ENCODE peak calls at places on chromosomes 16 and 17, in six cellular contexts. M is A549, S is H1, Y is WTC11, N is endothelial cell of umbilical vein, V is K562. C is an unnamed sample.

GRCh38 chr17:30376621-30377452 is 1.9 kb upstream of the CPD start:
- DNase-seq in N (no peak), V (peak; percentile 25), M (no peak), Y (no peak), S (no peak), C (peak; percentile 88)

GRCh38 chr17:55768946-55769624 is 18.2 kb downstream of the PCTP start:
- DNase-seq in V (no peak), S (no peak), M (no peak), N (no peak), Y (no peak), C (no peak)

GRCh38 chr17:35537569-35538209 is at the start of gene SLFN12L:
- DNase-seq in S (no peak), M (no peak), V (peak; percentile 55), Y (no peak), N (peak; percentile 23), C (no peak)

GRCh38 chr17:52096056-52096455 is 62.5 kb downstream of the CA10 start:
- DNase-seq in Y (no peak), M (no peak), S (no peak), V (no peak), N (no peak), C (no peak)

GRCh38 chr16:549544-550263 is 10.5 kb upstream of the PRR35 start:
- DNase-seq in Y (peak; percentile 70), V (no peak), M (no peak), S (no peak), N (no peak), C (no peak)

GRCh38 chr17:78294776-78295175 is 63.3 kb downstream of the TMEM235 start:
- DNase-seq in Y (no peak), M (no peak), N (no peak), S (no peak), V (no peak), C (no peak)

GRCh38 chr16:49592507-49593422 is 219.2 kb downstream of the C16orf78 start:
- DNase-seq in Y (peak; percentile 72), M (peak; percentile 69), S (peak; percentile 49), V (peak; percentile 44), N (peak; percentile 33), C (peak; percentile 28)

GRCh38 chr17:76866774-76867577 is 1.2 kb upstream of the MGAT5B start:
- DNase-seq in S (no peak), V (no peak), Y (no peak), M (no peak), N (no peak), C (no peak)

GRCh38 chr16:73196670-73197069 is 148.7 kb upstream of the ZFHX3 start:
- DNase-seq in Y (peak; percentile 73), M (peak; percentile 80), N (peak; percentile 78), S (peak; percentile 51), V (peak; percentile 59), C (peak; percentile 70)

GRCh38 chr17:63277629-63278028 is 168.5 kb downstream of the CYB561 start:
- DNase-seq in M (no peak), Y (no peak), V (no peak), S (no peak), N (peak; percentile 49), C (no peak)

GRCh38 chr16:66845791-66846221 is 1.6 kb downstream of the CA7 start:
- DNase-seq in Y (no peak), S (no peak), M (no peak), V (no peak), N (no peak), C (no peak)

GRCh38 chr17:50297407-50297865 is 23.2 kb downstream of the TMEM92 start:
- DNase-seq in S (peak; percentile 50), V (peak; percentile 82), N (peak; percentile 56), Y (peak; percentile 91), M (peak; percentile 90), C (peak; percentile 75)

GRCh38 chr16:17544304-17544703 is 73.5 kb upstream of the XYLT1 start:
- DNase-seq in N (no peak), Y (no peak), S (no peak), M (no peak), V (no peak), C (no peak)

GRCh38 chr16:88128556-88128955 is 177.3 kb downstream of the BANP start:
- DNase-seq in S (no peak), M (no peak), V (no peak), Y (no peak), N (no peak), C (no peak)

GRCh38 chr17:35022536-35023063 is 40.9 kb downstream of the RFFL start:
- DNase-seq in S (no peak), Y (no peak), M (peak; percentile 74), N (peak; percentile 95), V (no peak), C (peak; percentile 24)

GRCh38 chr17:43449470-43450202 is 34.1 kb upstream of the DHX8 start:
- DNase-seq in M (peak; percentile 67), Y (no peak), V (no peak), N (no peak), S (no peak), C (peak; percentile 97)

GRCh38 chr16:28311413-28311812 is 19.1 kb downstream of the SBK1 start:
- DNase-seq in M (no peak), Y (no peak), N (no peak), V (no peak), S (no peak), C (no peak)

GRCh38 chr16:24151482-24151939 is 104.6 kb upstream of the CACNG3 start:
- DNase-seq in N (peak; percentile 88), Y (no peak), M (no peak), V (no peak), S (no peak), C (no peak)

GRCh38 chr17:35774499-35774898 is 13.8 kb downstream of the C17orf50 start:
- DNase-seq in M (no peak), V (no peak), Y (no peak), N (peak; percentile 60), S (no peak), C (no peak)

GRCh38 chr16:81608515-81609209 is 164.1 kb downstream of the CMIP start:
- DNase-seq in S (no peak), N (no peak), M (no peak), V (no peak), Y (no peak), C (no peak)

GRCh38 chr17:6105608-6106007 is 35.4 kb downstream of the WSCD1 start:
- DNase-seq in M (no peak), N (no peak), S (no peak), V (no peak), Y (no peak), C (no peak)

GRCh38 chr16:72677662-72678447 is 370.1 kb downstream of the ZFHX3 start:
- DNase-seq in M (no peak), V (no peak), Y (no peak), N (no peak), S (no peak), C (peak; percentile 87)

GRCh38 chr17:74749262-74750038 is 1.0 kb downstream of the NHERF1 start:
- DNase-seq in N (no peak), S (no peak), M (no peak), V (peak; percentile 34), Y (no peak), C (no peak)

GRCh38 chr17:29726721-29727252 is 104.1 kb upstream of the CORO6 start:
- DNase-seq in N (peak; percentile 96), V (peak; percentile 79), M (no peak), S (no peak), Y (no peak), C (no peak)

GRCh38 chr16:75758215-75758614 is 31.9 kb upstream of the CPHXL start:
- DNase-seq in N (no peak), Y (no peak), V (no peak), M (no peak), S (no peak), C (no peak)

GRCh38 chr16:85205747-85206471 is 93.6 kb upstream of the CIBAR2 start:
- DNase-seq in N (no peak), V (peak; percentile 53), S (no peak), Y (no peak), M (no peak), C (peak; percentile 47)

GRCh38 chr16:69867796-69868565 is 83.2 kb upstream of the CLEC18A start:
- DNase-seq in N (no peak), S (no peak), V (no peak), M (no peak), Y (no peak), C (no peak)

GRCh38 chr17:39599006-39599664 is 8.6 kb downstream of the NEUROD2 start:
- DNase-seq in V (no peak), M (no peak), N (no peak), S (no peak), Y (peak; percentile 42), C (no peak)

GRCh38 chr16:89426736-89427525 is 63.4 kb downstream of the ANKRD11 start:
- DNase-seq in M (no peak), S (no peak), V (no peak), Y (no peak), N (no peak), C (no peak)
- TF ChIP-seq JUN in M (no peak), S (no peak), V (no peak), Y (no peak), N (no peak), C (no peak)

GRCh38 chr16:57469917-57470470 is 7.5 kb downstream of the POLR2C start:
- DNase-seq in S (no peak), N (no peak), Y (no peak), V (no peak), M (no peak), C (no peak)
- TF ChIP-seq JUN in S (no peak), N (no peak), Y (no peak), V (no peak), M (no peak), C (no peak)

GRCh38 chr17:31493656-31494155 is 102.2 kb downstream of the RAB11FIP4 start:
- DNase-seq in Y (no peak), N (no peak), V (no peak), M (no peak), S (no peak), C (no peak)
- TF ChIP-seq JUN in Y (no peak), N (no peak), V (no peak), M (no peak), S (no peak), C (no peak)

GRCh38 chr17:3851461-3852100 is 5.5 kb upstream of the NCBP3 start:
- DNase-seq in M (no peak), Y (no peak), N (no peak), S (no peak), V (no peak), C (no peak)
- TF ChIP-seq JUN in M (no peak), Y (no peak), N (no peak), S (no peak), V (no peak), C (no peak)

GRCh38 chr17:16040710-16041251 is 41.2 kb downstream of the TTC19 start:
- DNase-seq in V (no peak), N (peak; percentile 12), Y (no peak), M (no peak), S (no peak), C (peak; percentile 93)
- TF ChIP-seq JUN in V (no peak), N (no peak), Y (no peak), M (no peak), S (no peak), C (no peak)

GRCh38 chr17:1322469-1322868 is 43.0 kb downstream of the TRARG1 start:
- DNase-seq in Y (no peak), V (no peak), S (no peak), N (no peak), M (no peak), C (no peak)
- TF ChIP-seq JUN in Y (no peak), V (no peak), S (no peak), N (no peak), M (no peak), C (no peak)

DNA sequence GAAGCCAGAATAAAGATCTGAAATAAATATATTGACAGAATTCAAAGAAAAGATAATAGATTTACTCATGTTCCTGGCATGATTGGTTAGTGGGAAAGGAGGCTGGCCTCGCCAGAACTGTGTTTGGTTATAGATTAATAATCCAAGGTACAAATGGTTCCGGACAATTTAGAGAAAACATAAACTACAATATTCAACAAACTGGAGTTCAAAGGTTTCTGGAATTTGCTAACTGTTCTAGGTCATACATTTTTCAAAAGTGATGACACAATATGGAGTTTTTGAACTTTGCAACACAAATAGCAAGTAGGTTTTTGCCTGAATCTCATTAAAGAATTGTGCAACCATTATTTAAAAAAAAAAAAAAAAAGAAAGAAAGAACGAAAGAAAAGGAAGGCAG is 251.7 kb upstream of the SALL1 start:
- DNase-seq in S (no peak), M (no peak), N (no peak), V (no peak), Y (no peak), C (peak; percentile 75)
- TF ChIP-seq JUN in S (no peak), M (no peak), N (no peak), V (no peak), Y (no peak), C (no peak)

C was measured in HepG2.